ENCODE peak calls at places on chromosomes 13 and 19, in five cellular contexts. S is activated CD4-positive, CD25-positive, alpha-beta regulatory T cell; D is mesendoderm; U is HT1080; I is brain pericyte. M is an unnamed sample.

GRCh38 chr19:3276341-3276799 is 51.9 kb downstream of the CELF5 start:
- DNase-seq in S (no peak), D (no peak), U (no peak), I (no peak), M (peak)

GRCh38 chr13:98542568-98543379 is 34.1 kb downstream of the STK24 start:
- DNase-seq in S (no peak), D (no peak), U (no peak), I (no peak), M (no peak)

GRCh38 chr19:38849746-38850230 is at the start of gene HNRNPL:
- DNase-seq in S (peak), D (no peak), U (no peak), I (no peak), M (no peak)

GRCh38 chr13:43154083-43154739 is 130.8 kb downstream of the DNAJC15 start:
- DNase-seq in S (no peak), D (peak), U (no peak), I (no peak), M (no peak)

GRCh38 chr19:8338835-8339234 is 4.2 kb downstream of the KANK3 start:
- DNase-seq in S (no peak), D (no peak), U (no peak), I (no peak), M (no peak)

GRCh38 chr13:75365724-75366173 is 116.2 kb downstream of the TBC1D4 start:
- DNase-seq in S (no peak), D (peak), U (peak), I (no peak), M (no peak)

GRCh38 chr13:65268009-65268408 is 1962.1 kb downstream of the PCDH9 start:
- DNase-seq in S (no peak), D (no peak), U (no peak), I (no peak), M (no peak)

GRCh38 chr13:30450066-30450465 is 15.7 kb downstream of the HMGB1 start:
- DNase-seq in S (no peak), D (no peak), U (no peak), I (no peak), M (no peak)

GRCh38 chr19:42965204-42965603 is 28.2 kb upstream of the PSG7 start:
- DNase-seq in S (no peak), D (no peak), U (peak), I (no peak), M (no peak)